ENCODE peak calls at places on chromosome X, in four cellular contexts. E is HepG2, C is K562, P is GM12878. M is an unnamed sample.

GRCh38 chrX:152640039-152640818 is 2.5 kb downstream of the GABRQ start:
- DNase-seq in E (no peak), C (peak; percentile 72), P (no peak), M (no peak)

GRCh38 chrX:43702079-43702524 is 46.0 kb downstream of the MAOA start:
- DNase-seq in E (peak; percentile 77), C (no peak), P (no peak), M (no peak)

GRCh38 chrX:56802921-56803848 is 74.1 kb downstream of the NBDY start:
- DNase-seq in E (peak; percentile 39), C (peak; percentile 17), P (peak; percentile 77), M (peak; percentile 27)

GRCh38 chrX:129749069-129749468 is 10.3 kb downstream of the XPNPEP2 start:
- DNase-seq in E (no peak), C (no peak), P (no peak), M (no peak)

GRCh38 chrX:18624599-18624998 is 47.3 kb downstream of the RS1 start:
- DNase-seq in E (no peak), C (no peak), P (no peak), M (no peak)

GRCh38 chrX:16188687-16189086 is 21.4 kb downstream of the MAGEB17 start:
- DNase-seq in E (no peak), C (no peak), P (no peak), M (no peak)

GRCh38 chrX:104750146-104750699 is 184.2 kb downstream of the IL1RAPL2 start:
- DNase-seq in E (no peak), C (no peak), P (no peak), M (no peak)

GRCh38 chrX:143306991-143307965 is 210.0 kb downstream of the SPANXN3 start:
- DNase-seq in E (no peak), C (no peak), P (no peak), M (no peak)

GRCh38 chrX:41785685-41786084 is 61.7 kb downstream of the GPR82 start:
- DNase-seq in E (no peak), C (no peak), P (no peak), M (no peak)

GRCh38 chrX:109886122-109886761 is 116.7 kb upstream of the TMEM164 start:
- DNase-seq in E (peak; percentile 31), C (peak; percentile 61), P (no peak), M (peak; percentile 78)

GRCh38 chrX:119759333-119759766 is 962 bp downstream of the SOWAHD start:
- DNase-seq in E (no peak), C (no peak), P (no peak), M (no peak)

GRCh38 chrX:119758682-119759332 is 419 bp downstream of the SOWAHD start:
- DNase-seq in E (no peak), C (peak; percentile 49), P (no peak), M (peak; percentile 41)

GRCh38 chrX:119756926-119757635 is 1.3 kb upstream of the SOWAHD start:
- DNase-seq in E (peak; percentile 23), C (no peak), P (no peak), M (no peak)

GRCh38 chrX:119757646-119757978 is 776 bp upstream of the SOWAHD start:
- DNase-seq in E (no peak), C (no peak), P (no peak), M (no peak)

DNA sequence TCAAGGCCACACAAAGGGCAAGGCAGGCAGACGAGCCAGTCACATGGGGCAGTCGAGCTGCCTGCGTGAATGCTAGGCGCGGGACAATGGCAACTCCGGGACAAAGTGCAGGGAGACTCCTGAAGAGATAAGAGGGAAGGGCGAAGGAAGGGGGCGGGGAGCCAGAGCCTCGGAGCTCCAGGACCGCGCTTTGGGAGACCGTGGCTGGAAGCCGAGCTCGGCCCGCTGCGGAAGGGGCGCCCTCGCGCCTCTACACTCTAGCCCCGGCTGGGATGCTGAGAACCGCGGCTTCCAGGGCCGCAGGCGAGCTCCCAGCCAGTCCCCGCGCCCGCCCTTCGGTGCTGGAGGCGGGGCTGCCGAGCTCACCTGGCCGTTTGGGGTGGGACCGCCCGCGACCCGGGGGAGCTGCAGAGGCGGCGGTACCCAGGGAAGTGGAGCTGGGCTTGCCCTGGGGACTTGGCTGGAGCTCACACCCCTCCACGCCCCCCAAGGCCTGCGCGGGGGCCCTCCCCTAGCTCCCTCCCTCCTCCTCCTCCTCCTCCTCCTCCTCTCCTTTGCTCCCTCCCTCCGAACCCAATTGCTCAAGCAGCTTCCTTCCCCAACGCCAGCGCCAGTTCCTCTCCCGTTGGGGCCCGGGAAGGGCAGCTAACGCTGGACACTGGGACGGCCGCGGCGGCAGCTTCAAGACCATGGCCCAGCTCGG is at the start of gene SOWAHD:
- DNase-seq in E (peak; percentile 50), C (peak; percentile 52), P (no peak), M (peak; percentile 53)
- TF ChIP-seq SP1 in E (no peak), C (no peak), P (no peak), M (no peak)

GRCh38 chrX:37580080-37580479 is 8.6 kb downstream of the LANCL3 start:
- DNase-seq in E (no peak), C (no peak), P (no peak), M (no peak)

GRCh38 chrX:37578045-37578444 is 6.6 kb downstream of the LANCL3 start:
- DNase-seq in E (no peak), C (no peak), P (no peak), M (no peak)
- TF ChIP-seq BHLHE40 in E (no peak), C (no peak), P (no peak), M (no peak)

GRCh38 chrX:638482-639131 is 8.0 kb downstream of the SHOX start:
- DNase-seq in E (no peak), C (no peak), P (no peak), M (no peak)
- TF ChIP-seq SP1 in E (no peak), C (no peak), P (no peak), M (no peak)

GRCh38 chrX:9710332-9710731 is 55.3 kb downstream of the GPR143 start:
- DNase-seq in E (no peak), C (no peak), P (no peak), M (no peak)

GRCh38 chrX:9706426-9706825 is 59.2 kb downstream of the GPR143 start:
- DNase-seq in E (no peak), C (no peak), P (no peak), M (no peak)

GRCh38 chrX:9707306-9708015 is 58.2 kb downstream of the GPR143 start:
- DNase-seq in E (no peak), C (no peak), P (no peak), M (no peak)

GRCh38 chrX:9708086-9708485 is 57.6 kb downstream of the GPR143 start:
- DNase-seq in E (no peak), C (no peak), P (no peak), M (no peak)

DNA sequence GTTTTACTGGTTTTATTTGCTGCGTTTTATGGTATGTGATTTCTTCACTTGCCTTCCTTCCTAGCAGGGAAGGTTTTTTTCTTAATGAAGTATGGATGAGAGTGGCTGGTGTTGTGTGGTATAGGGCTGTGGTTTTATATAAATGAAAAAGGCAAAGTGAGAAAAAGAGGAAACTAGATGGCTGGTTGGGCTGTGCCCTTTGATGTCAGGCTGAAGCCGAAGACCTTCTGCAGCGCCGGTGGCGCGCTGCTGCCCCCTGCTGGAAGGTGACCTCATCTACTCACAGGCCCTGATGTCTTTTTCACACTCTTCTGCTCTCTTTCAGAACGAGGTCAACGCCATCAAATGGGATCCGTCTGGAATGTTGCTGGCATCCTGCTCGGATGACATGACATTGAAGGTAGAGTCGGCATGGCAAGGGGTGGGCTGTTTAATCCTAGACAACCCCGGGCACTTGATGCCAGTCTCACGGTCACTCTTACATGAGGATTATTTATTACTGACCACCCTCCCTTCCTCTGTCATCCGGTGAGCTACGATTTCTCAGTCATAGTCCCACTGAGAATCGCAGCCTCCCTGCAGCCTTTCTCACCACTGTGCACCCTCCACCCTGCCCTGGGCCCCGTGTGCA is 56.6 kb downstream of the GPR143 start:
- DNase-seq in E (peak; percentile 21), C (peak; percentile 65), P (peak; percentile 42), M (peak; percentile 80)
- TF ChIP-seq BHLHE40 in E (no peak), C (no peak), P (no peak), M (no peak)

GRCh38 chrX:153999359-154000037 is 20.2 kb downstream of the IRAK1 start:
- DNase-seq in E (no peak), C (no peak), P (no peak), M (no peak)
- TF ChIP-seq SP1 in E (no peak), C (no peak), P (no peak), M (no peak)

M was measured in HEK293T.